ENCODE peak calls at places on chromosomes 1 and 21, in nine cellular contexts. One of them, this sample, is unnamed.

GRCh38 chr1:93702102-93702827 is 20.6 kb upstream of the BCAR3 start:
- DNase-seq in suprapubic skin: no peak
- DNase-seq in IMR-90: no peak
- DNase-seq in HCT116: no peak
- DNase-seq in uterus: no peak
- DNase-seq in right lobe of liver: no peak
- DNase-seq in ascending aorta: peak; percentile 60
- DNase-seq in lower lobe of right lung: no peak
- DNase-seq in mammary epithelial cell: peak; percentile 75
- DNase-seq in this sample: no peak

GRCh38 chr1:117096871-117097842 is 24.4 kb downstream of the TRIM45 start:
- DNase-seq in suprapubic skin: no peak
- DNase-seq in HCT116: no peak
- DNase-seq in lower lobe of right lung: no peak
- DNase-seq in ascending aorta: no peak
- DNase-seq in uterus: no peak
- DNase-seq in right lobe of liver: no peak
- DNase-seq in mammary epithelial cell: no peak
- DNase-seq in IMR-90: peak; percentile 64
- DNase-seq in this sample: no peak

GRCh38 chr1:228087771-228088251 is 5.3 kb downstream of the ARF1 start:
- DNase-seq in lower lobe of right lung: peak; percentile 53
- DNase-seq in IMR-90: peak; percentile 65
- DNase-seq in right lobe of liver: peak; percentile 41
- DNase-seq in uterus: no peak
- DNase-seq in HCT116: no peak
- DNase-seq in ascending aorta: no peak
- DNase-seq in mammary epithelial cell: peak; percentile 68
- DNase-seq in suprapubic skin: no peak
- DNase-seq in this sample: no peak

GRCh38 chr1:5297878-5298239 is 643.5 kb downstream of the AJAP1 start:
- DNase-seq in uterus: no peak
- DNase-seq in IMR-90: no peak
- DNase-seq in lower lobe of right lung: no peak
- DNase-seq in suprapubic skin: peak; percentile 15
- DNase-seq in right lobe of liver: no peak
- DNase-seq in HCT116: no peak
- DNase-seq in ascending aorta: no peak
- DNase-seq in mammary epithelial cell: no peak
- DNase-seq in this sample: no peak

GRCh38 chr1:238139713-238140112 is 249.0 kb upstream of the ZP4 start:
- DNase-seq in lower lobe of right lung: no peak
- DNase-seq in ascending aorta: no peak
- DNase-seq in HCT116: no peak
- DNase-seq in IMR-90: no peak
- DNase-seq in uterus: no peak
- DNase-seq in right lobe of liver: no peak
- DNase-seq in suprapubic skin: no peak
- DNase-seq in mammary epithelial cell: peak; percentile 84
- DNase-seq in this sample: no peak

GRCh38 chr21:14722841-14723483 is 176.8 kb upstream of the SAMSN1 start:
- DNase-seq in ascending aorta: no peak
- DNase-seq in mammary epithelial cell: no peak
- DNase-seq in suprapubic skin: no peak
- DNase-seq in uterus: no peak
- DNase-seq in lower lobe of right lung: no peak
- DNase-seq in right lobe of liver: no peak
- DNase-seq in IMR-90: no peak
- DNase-seq in HCT116: no peak
- DNase-seq in this sample: no peak

GRCh38 chr1:168319691-168320090 is 39.0 kb downstream of the TBX19 start:
- DNase-seq in lower lobe of right lung: no peak
- DNase-seq in uterus: no peak
- DNase-seq in right lobe of liver: no peak
- DNase-seq in mammary epithelial cell: no peak
- DNase-seq in HCT116: no peak
- DNase-seq in IMR-90: no peak
- DNase-seq in ascending aorta: no peak
- DNase-seq in suprapubic skin: no peak
- DNase-seq in this sample: no peak

GRCh38 chr1:30778156-30778978 is 20.8 kb upstream of the LAPTM5 start:
- DNase-seq in mammary epithelial cell: peak; percentile 86
- DNase-seq in uterus: no peak
- DNase-seq in ascending aorta: no peak
- DNase-seq in lower lobe of right lung: peak; percentile 10
- DNase-seq in suprapubic skin: no peak
- DNase-seq in HCT116: no peak
- DNase-seq in right lobe of liver: peak; percentile 36
- DNase-seq in IMR-90: peak; percentile 85
- DNase-seq in this sample: no peak

GRCh38 chr1:16187748-16188401 is 24.6 kb downstream of the ARHGEF19 start:
- DNase-seq in uterus: peak; percentile 86
- DNase-seq in mammary epithelial cell: peak; percentile 89
- DNase-seq in right lobe of liver: peak; percentile 80
- DNase-seq in lower lobe of right lung: peak; percentile 81
- DNase-seq in HCT116: no peak
- DNase-seq in ascending aorta: peak; percentile 89
- DNase-seq in IMR-90: peak; percentile 89
- DNase-seq in suprapubic skin: no peak
- DNase-seq in this sample: peak; percentile 73

GRCh38 chr1:47772960-47773682 is 224.1 kb downstream of the TRABD2B start:
- DNase-seq in right lobe of liver: peak; percentile 13
- DNase-seq in uterus: no peak
- DNase-seq in lower lobe of right lung: no peak
- DNase-seq in HCT116: no peak
- DNase-seq in mammary epithelial cell: no peak
- DNase-seq in IMR-90: no peak
- DNase-seq in suprapubic skin: no peak
- DNase-seq in ascending aorta: no peak
- DNase-seq in this sample: no peak

GRCh38 chr1:223363057-223363855 is 720 bp downstream of the SUSD4 start:
- DNase-seq in ascending aorta: no peak
- DNase-seq in uterus: no peak
- DNase-seq in IMR-90: peak; percentile 26
- DNase-seq in suprapubic skin: no peak
- DNase-seq in right lobe of liver: no peak
- DNase-seq in mammary epithelial cell: no peak
- DNase-seq in HCT116: no peak
- DNase-seq in lower lobe of right lung: peak; percentile 51
- DNase-seq in this sample: peak; percentile 5

GRCh38 chr1:3675436-3675835 is 23.1 kb downstream of the TP73 start:
- DNase-seq in IMR-90: no peak
- DNase-seq in lower lobe of right lung: no peak
- DNase-seq in HCT116: no peak
- DNase-seq in ascending aorta: no peak
- DNase-seq in uterus: no peak
- DNase-seq in right lobe of liver: no peak
- DNase-seq in suprapubic skin: no peak
- DNase-seq in mammary epithelial cell: no peak
- DNase-seq in this sample: no peak

GRCh38 chr1:41173651-41174050 is 68.5 kb downstream of the SCMH1 start:
- DNase-seq in mammary epithelial cell: no peak
- DNase-seq in lower lobe of right lung: no peak
- DNase-seq in ascending aorta: no peak
- DNase-seq in uterus: no peak
- DNase-seq in suprapubic skin: no peak
- DNase-seq in right lobe of liver: no peak
- DNase-seq in HCT116: no peak
- DNase-seq in IMR-90: no peak
- DNase-seq in this sample: no peak

GRCh38 chr1:16145988-16146887 is 9.6 kb downstream of the EPHA2 start:
- DNase-seq in suprapubic skin: peak; percentile 88
- DNase-seq in right lobe of liver: peak; percentile 67
- DNase-seq in ascending aorta: peak; percentile 89
- DNase-seq in lower lobe of right lung: peak; percentile 74
- DNase-seq in HCT116: no peak
- DNase-seq in IMR-90: peak; percentile 92
- DNase-seq in uterus: peak; percentile 91
- DNase-seq in mammary epithelial cell: peak; percentile 72
- DNase-seq in this sample: no peak

DNA sequence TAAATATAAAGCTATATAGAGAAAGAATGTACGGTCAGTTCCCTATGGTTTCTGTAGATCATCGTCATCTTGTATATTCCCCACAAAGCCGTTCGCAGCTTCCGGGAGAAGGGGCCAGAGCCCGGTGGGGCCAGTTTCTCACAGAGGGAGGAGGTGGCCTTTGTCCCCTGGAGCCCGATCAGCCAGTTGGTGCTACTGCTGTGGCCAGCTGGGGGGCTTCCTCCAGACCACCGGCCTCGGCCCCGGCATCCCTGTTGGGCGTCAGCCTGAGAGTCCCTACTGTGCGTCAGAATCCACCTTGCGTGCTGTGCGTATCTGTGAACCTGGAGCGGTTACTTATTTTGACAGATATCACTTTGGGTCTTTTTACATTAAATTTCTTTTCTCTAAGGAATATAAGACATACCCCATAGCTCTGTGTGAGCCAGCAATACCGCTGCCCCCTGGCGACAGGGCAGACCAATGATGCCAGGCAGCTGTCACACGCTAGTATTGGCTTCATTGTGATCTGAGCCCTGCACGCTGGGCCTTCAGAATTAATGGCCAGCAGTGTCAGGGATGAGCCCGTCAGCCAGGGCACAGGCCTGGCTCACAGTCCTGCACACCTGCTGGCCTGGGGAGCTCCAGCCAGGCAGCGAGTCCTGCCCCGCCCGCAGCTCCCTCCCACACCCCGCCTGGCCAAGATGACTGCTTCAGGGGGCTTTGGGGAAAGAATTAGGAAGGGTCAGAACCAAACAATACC is 145.9 kb downstream of the PGBD5 start:
- DNase-seq in HCT116: no peak
- DNase-seq in mammary epithelial cell: no peak
- DNase-seq in right lobe of liver: no peak
- DNase-seq in uterus: peak; percentile 10
- DNase-seq in IMR-90: no peak
- DNase-seq in lower lobe of right lung: peak; percentile 23
- DNase-seq in ascending aorta: peak; percentile 52
- DNase-seq in suprapubic skin: peak; percentile 51
- DNase-seq in this sample: no peak
- TF ChIP-seq CTCF in HCT116: no peak
- TF ChIP-seq CTCF in mammary epithelial cell: no peak
- TF ChIP-seq CTCF in right lobe of liver: no peak
- TF ChIP-seq CTCF in uterus: no peak
- TF ChIP-seq CTCF in IMR-90: no peak
- TF ChIP-seq CTCF in lower lobe of right lung: no peak
- TF ChIP-seq CTCF in ascending aorta: no peak
- TF ChIP-seq CTCF in suprapubic skin: no peak
- TF ChIP-seq CTCF in this sample: no peak

GRCh38 chr1:48977273-48977672 is 200.6 kb upstream of the BEND5 start:
- DNase-seq in ascending aorta: no peak
- DNase-seq in uterus: no peak
- DNase-seq in right lobe of liver: no peak
- DNase-seq in suprapubic skin: no peak
- DNase-seq in mammary epithelial cell: no peak
- DNase-seq in IMR-90: no peak
- DNase-seq in HCT116: no peak
- DNase-seq in lower lobe of right lung: no peak
- DNase-seq in this sample: no peak
- H3K27ac ChIP-seq in ascending aorta: no peak overlapping the region
- H3K27ac ChIP-seq in uterus: no peak overlapping the region
- H3K27ac ChIP-seq in right lobe of liver: no peak overlapping the region
- H3K27ac ChIP-seq in suprapubic skin: no peak overlapping the region
- H3K27ac ChIP-seq in mammary epithelial cell: no peak overlapping the region
- H3K27ac ChIP-seq in IMR-90: no peak overlapping the region
- H3K27ac ChIP-seq in HCT116: no peak overlapping the region
- H3K27ac ChIP-seq in lower lobe of right lung: no peak overlapping the region
- H3K27ac ChIP-seq in this sample: no peak overlapping the region

GRCh38 chr1:88540255-88540654 is 143.8 kb upstream of the PKN2 start:
- DNase-seq in HCT116: no peak
- DNase-seq in mammary epithelial cell: no peak
- DNase-seq in right lobe of liver: no peak
- DNase-seq in uterus: no peak
- DNase-seq in lower lobe of right lung: no peak
- DNase-seq in suprapubic skin: no peak
- DNase-seq in ascending aorta: no peak
- DNase-seq in IMR-90: no peak
- DNase-seq in this sample: no peak
- H3K27me3 ChIP-seq in HCT116: no peaks in the 10 kb centered on the region
- H3K27me3 ChIP-seq in mammary epithelial cell: peaks cover 3% of the 10 kb centered on the region
- H3K27me3 ChIP-seq in right lobe of liver: no peaks in the 10 kb centered on the region
- H3K27me3 ChIP-seq in uterus: no peaks in the 10 kb centered on the region
- H3K27me3 ChIP-seq in lower lobe of right lung: no peaks in the 10 kb centered on the region
- H3K27me3 ChIP-seq in suprapubic skin: no peaks in the 10 kb centered on the region
- H3K27me3 ChIP-seq in ascending aorta: no peaks in the 10 kb centered on the region
- H3K27me3 ChIP-seq in IMR-90: no peaks in the 10 kb centered on the region
- H3K27me3 ChIP-seq in this sample: peaks cover 14% of the 10 kb centered on the region

GRCh38 chr1:222012816-222013215 is 270.9 kb upstream of the DUSP10 start:
- DNase-seq in suprapubic skin: no peak
- DNase-seq in uterus: no peak
- DNase-seq in mammary epithelial cell: no peak
- DNase-seq in right lobe of liver: no peak
- DNase-seq in IMR-90: no peak
- DNase-seq in HCT116: no peak
- DNase-seq in ascending aorta: no peak
- DNase-seq in lower lobe of right lung: no peak
- DNase-seq in this sample: no peak

GRCh38 chr1:222010306-222010705 is 268.4 kb upstream of the DUSP10 start:
- DNase-seq in ascending aorta: no peak
- DNase-seq in lower lobe of right lung: no peak
- DNase-seq in HCT116: no peak
- DNase-seq in suprapubic skin: no peak
- DNase-seq in uterus: no peak
- DNase-seq in right lobe of liver: no peak
- DNase-seq in mammary epithelial cell: no peak
- DNase-seq in IMR-90: no peak
- DNase-seq in this sample: no peak

GRCh38 chr1:222004784-222005183 is 262.9 kb upstream of the DUSP10 start:
- DNase-seq in ascending aorta: no peak
- DNase-seq in IMR-90: no peak
- DNase-seq in uterus: no peak
- DNase-seq in mammary epithelial cell: no peak
- DNase-seq in suprapubic skin: no peak
- DNase-seq in HCT116: no peak
- DNase-seq in lower lobe of right lung: no peak
- DNase-seq in right lobe of liver: no peak
- DNase-seq in this sample: no peak

GRCh38 chr1:222006715-222007114 is 264.8 kb upstream of the DUSP10 start:
- DNase-seq in IMR-90: no peak
- DNase-seq in lower lobe of right lung: no peak
- DNase-seq in mammary epithelial cell: no peak
- DNase-seq in uterus: no peak
- DNase-seq in ascending aorta: no peak
- DNase-seq in suprapubic skin: no peak
- DNase-seq in HCT116: no peak
- DNase-seq in right lobe of liver: no peak
- DNase-seq in this sample: no peak

DNA sequence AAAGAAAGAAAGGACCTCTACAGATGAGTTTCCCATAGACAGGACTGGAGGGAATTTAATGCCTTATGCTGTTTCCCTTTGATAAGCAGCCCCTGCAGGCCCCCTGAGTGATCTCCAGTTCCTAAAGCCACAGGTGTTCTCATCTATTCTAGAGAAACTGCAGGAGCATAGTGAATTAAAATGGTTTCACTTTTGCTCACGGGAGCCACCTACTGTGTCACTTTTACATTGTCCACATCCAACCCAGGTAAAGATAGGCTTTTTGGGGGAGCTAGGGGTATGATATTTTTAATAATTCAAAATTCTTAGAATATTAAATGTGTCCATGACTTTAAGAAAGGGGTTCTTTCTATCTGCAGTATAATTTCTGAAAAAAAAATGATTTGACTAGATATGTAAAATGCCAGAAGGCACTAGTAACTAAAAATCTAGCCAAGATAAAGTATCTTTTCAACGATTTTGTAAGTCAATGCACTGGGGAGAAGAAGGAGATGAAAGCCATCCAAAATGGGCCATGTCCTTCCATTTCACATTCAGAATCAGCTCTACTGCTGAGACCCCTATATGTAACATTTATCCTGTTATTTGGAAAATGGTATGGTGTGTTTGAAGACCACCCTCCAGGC is 267.3 kb upstream of the DUSP10 start:
- DNase-seq in right lobe of liver: no peak
- DNase-seq in lower lobe of right lung: no peak
- DNase-seq in IMR-90: no peak
- DNase-seq in HCT116: no peak
- DNase-seq in mammary epithelial cell: no peak
- DNase-seq in uterus: no peak
- DNase-seq in ascending aorta: no peak
- DNase-seq in suprapubic skin: no peak
- DNase-seq in this sample: no peak
- TF ChIP-seq CTCF in right lobe of liver: peak; percentile 29
- TF ChIP-seq CTCF in lower lobe of right lung: peak; percentile 38
- TF ChIP-seq CTCF in IMR-90: peak; percentile 25
- TF ChIP-seq CTCF in HCT116: peak; percentile 46
- TF ChIP-seq CTCF in mammary epithelial cell: peak; percentile 54
- TF ChIP-seq CTCF in uterus: no peak
- TF ChIP-seq CTCF in ascending aorta: peak; percentile 30
- TF ChIP-seq CTCF in suprapubic skin: no peak
- TF ChIP-seq CTCF in this sample: peak; percentile 40

This sample was measured in CD4-positive, alpha-beta T cell.